ENCODE peak calls at places on chromosome 16, in five cellular contexts. One of them, this sample, is unnamed.

GRCh38 chr16:53220585-53220984 is 165.8 kb downstream of the CHD9 start:
- DNase-seq in sigmoid colon: no peak
- DNase-seq in PC-3: no peak
- DNase-seq in gastrocnemius medialis: no peak
- DNase-seq in nephron progenitor cell: no peak
- DNase-seq in this sample: no peak

GRCh38 chr16:46916980-46917379 is 32.8 kb downstream of the GPT2 start:
- DNase-seq in sigmoid colon: no peak
- DNase-seq in PC-3: no peak
- DNase-seq in gastrocnemius medialis: no peak
- DNase-seq in nephron progenitor cell: no peak
- DNase-seq in this sample: no peak

GRCh38 chr16:3306078-3306477 is 781 bp downstream of the ZNF75A start:
- DNase-seq in sigmoid colon: no peak
- DNase-seq in PC-3: no peak
- DNase-seq in gastrocnemius medialis: no peak
- DNase-seq in nephron progenitor cell: no peak
- DNase-seq in this sample: no peak

GRCh38 chr16:85296859-85297698 is 184.8 kb upstream of the CIBAR2 start:
- DNase-seq in sigmoid colon: no peak
- DNase-seq in PC-3: peak; percentile 49
- DNase-seq in gastrocnemius medialis: no peak
- DNase-seq in nephron progenitor cell: peak; percentile 61
- DNase-seq in this sample: peak; percentile 73

GRCh38 chr16:58264961-58265479 is 29.8 kb downstream of the PRSS54 start:
- DNase-seq in sigmoid colon: no peak
- DNase-seq in PC-3: peak; percentile 74
- DNase-seq in gastrocnemius medialis: no peak
- DNase-seq in nephron progenitor cell: no peak
- DNase-seq in this sample: no peak

GRCh38 chr16:30186782-30187555 is 3.6 kb downstream of the CORO1A start:
- DNase-seq in sigmoid colon: peak; percentile 81
- DNase-seq in PC-3: peak; percentile 55
- DNase-seq in gastrocnemius medialis: peak; percentile 40
- DNase-seq in nephron progenitor cell: peak; percentile 74
- DNase-seq in this sample: peak; percentile 82

GRCh38 chr16:20839504-20839903 is 33.2 kb downstream of the REXO5 start:
- DNase-seq in sigmoid colon: no peak
- DNase-seq in PC-3: peak; percentile 72
- DNase-seq in gastrocnemius medialis: no peak
- DNase-seq in nephron progenitor cell: no peak
- DNase-seq in this sample: no peak

GRCh38 chr16:77943770-77944169 is 78.6 kb upstream of the CLEC3A start:
- DNase-seq in sigmoid colon: no peak
- DNase-seq in PC-3: no peak
- DNase-seq in gastrocnemius medialis: no peak
- DNase-seq in nephron progenitor cell: no peak
- DNase-seq in this sample: no peak

GRCh38 chr16:31395647-31396046 is 2.5 kb downstream of the ITGAD start:
- DNase-seq in sigmoid colon: peak; percentile 68
- DNase-seq in PC-3: no peak
- DNase-seq in gastrocnemius medialis: no peak
- DNase-seq in nephron progenitor cell: no peak
- DNase-seq in this sample: no peak

GRCh38 chr16:52578007-52578828 is 31.3 kb upstream of the TOX3 start:
- DNase-seq in sigmoid colon: no peak
- DNase-seq in PC-3: no peak
- DNase-seq in gastrocnemius medialis: no peak
- DNase-seq in nephron progenitor cell: no peak
- DNase-seq in this sample: no peak

GRCh38 chr16:27441276-27441675 is 39.3 kb downstream of the IL21R start:
- DNase-seq in sigmoid colon: peak; percentile 32
- DNase-seq in PC-3: no peak
- DNase-seq in gastrocnemius medialis: no peak
- DNase-seq in nephron progenitor cell: no peak
- DNase-seq in this sample: no peak

GRCh38 chr16:73848993-73849392 is 447.6 kb upstream of the PSMD7 start:
- DNase-seq in sigmoid colon: no peak
- DNase-seq in PC-3: no peak
- DNase-seq in gastrocnemius medialis: no peak
- DNase-seq in nephron progenitor cell: no peak
- DNase-seq in this sample: no peak

GRCh38 chr16:73847090-73847489 is 449.5 kb upstream of the PSMD7 start:
- DNase-seq in sigmoid colon: no peak
- DNase-seq in PC-3: no peak
- DNase-seq in gastrocnemius medialis: no peak
- DNase-seq in nephron progenitor cell: no peak
- DNase-seq in this sample: no peak

GRCh38 chr16:73840710-73841109 is 455.9 kb upstream of the PSMD7 start:
- DNase-seq in sigmoid colon: no peak
- DNase-seq in PC-3: no peak
- DNase-seq in gastrocnemius medialis: no peak
- DNase-seq in nephron progenitor cell: no peak
- DNase-seq in this sample: no peak

GRCh38 chr16:73846292-73846849 is 450.2 kb upstream of the PSMD7 start:
- DNase-seq in sigmoid colon: no peak
- DNase-seq in PC-3: no peak
- DNase-seq in gastrocnemius medialis: no peak
- DNase-seq in nephron progenitor cell: peak; percentile 16
- DNase-seq in this sample: no peak
- TF ChIP-seq CTCF in sigmoid colon: no peak
- TF ChIP-seq CTCF in PC-3: no peak
- TF ChIP-seq CTCF in gastrocnemius medialis: no peak
- TF ChIP-seq CTCF in nephron progenitor cell: no peak
- TF ChIP-seq CTCF in this sample: no peak

DNA sequence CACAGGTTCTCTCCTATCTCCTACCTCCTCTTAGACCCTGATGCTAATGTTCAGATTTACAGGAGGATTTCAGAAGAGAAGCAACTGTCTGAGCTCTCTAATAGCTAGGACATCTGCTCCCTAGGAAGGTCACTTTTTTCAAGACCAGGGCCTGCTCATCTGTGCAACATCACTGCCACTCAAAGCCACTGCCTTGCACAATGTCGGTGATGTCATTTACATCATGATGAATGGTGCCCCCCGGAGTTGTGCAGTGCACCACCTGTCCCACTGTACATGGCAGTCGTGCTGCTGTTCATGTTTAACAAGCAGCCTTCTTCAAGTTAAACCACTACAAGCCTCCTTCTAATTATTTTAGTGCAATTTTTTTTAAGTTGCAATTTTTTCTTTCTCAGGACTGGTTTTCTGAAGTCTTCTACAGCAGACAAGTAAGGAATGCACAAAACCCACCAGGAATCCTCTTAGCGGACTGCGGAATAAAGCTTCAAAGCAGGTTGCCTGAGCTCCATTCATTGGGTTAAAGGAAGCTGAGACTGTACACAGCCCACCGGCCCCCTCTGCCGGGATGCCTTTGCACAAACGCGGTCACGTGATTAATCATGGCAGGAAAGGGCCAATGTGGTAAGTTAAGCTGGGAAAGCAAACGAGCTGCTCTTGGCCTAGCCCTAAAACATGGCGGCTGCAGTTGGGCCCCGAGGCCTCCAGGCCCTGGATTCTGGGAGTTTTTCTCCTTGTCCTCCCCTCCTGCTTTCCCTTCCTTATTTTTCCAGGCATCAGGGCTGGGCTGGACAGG is 74.1 kb downstream of the MYH11 start:
- DNase-seq in sigmoid colon: no peak
- DNase-seq in PC-3: no peak
- DNase-seq in gastrocnemius medialis: no peak
- DNase-seq in nephron progenitor cell: no peak
- DNase-seq in this sample: no peak
- TF ChIP-seq CTCF in sigmoid colon: no peak
- TF ChIP-seq CTCF in PC-3: no peak
- TF ChIP-seq CTCF in gastrocnemius medialis: no peak
- TF ChIP-seq CTCF in nephron progenitor cell: no peak
- TF ChIP-seq CTCF in this sample: no peak

DNA sequence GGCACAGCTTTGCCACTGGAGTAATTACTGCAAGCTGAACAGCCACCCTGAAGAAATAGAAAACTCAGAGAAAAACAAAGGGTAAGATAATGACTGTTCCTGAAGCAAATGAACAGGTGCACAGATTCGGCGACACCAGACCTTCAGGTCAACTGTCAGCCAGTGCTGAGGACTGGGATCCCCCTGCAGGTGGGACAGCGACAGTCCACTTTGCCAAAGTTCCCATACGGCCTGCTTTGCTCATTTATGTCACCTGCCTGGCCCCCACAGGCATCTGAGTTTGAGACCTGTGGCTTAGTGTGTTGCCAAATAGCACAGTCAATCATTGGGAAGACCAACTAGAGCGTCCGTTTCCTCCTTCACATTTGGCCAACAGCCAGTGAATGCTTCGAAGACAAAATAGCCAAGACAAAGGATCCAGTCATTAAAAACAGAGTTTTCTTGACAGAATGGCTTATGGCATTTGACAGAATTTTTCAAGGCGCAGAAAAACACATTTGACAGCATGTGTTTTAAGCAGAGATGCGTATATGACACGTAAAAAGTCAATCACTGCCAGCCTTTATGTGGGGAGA is 113.8 kb downstream of the ABCC12 start:
- DNase-seq in sigmoid colon: no peak
- DNase-seq in PC-3: peak; percentile 19
- DNase-seq in gastrocnemius medialis: no peak
- DNase-seq in nephron progenitor cell: peak; percentile 25
- DNase-seq in this sample: peak; percentile 22
- TF ChIP-seq CTCF in sigmoid colon: no peak
- TF ChIP-seq CTCF in PC-3: peak; percentile 37
- TF ChIP-seq CTCF in gastrocnemius medialis: no peak
- TF ChIP-seq CTCF in nephron progenitor cell: peak; percentile 43
- TF ChIP-seq CTCF in this sample: peak; percentile 44

DNA sequence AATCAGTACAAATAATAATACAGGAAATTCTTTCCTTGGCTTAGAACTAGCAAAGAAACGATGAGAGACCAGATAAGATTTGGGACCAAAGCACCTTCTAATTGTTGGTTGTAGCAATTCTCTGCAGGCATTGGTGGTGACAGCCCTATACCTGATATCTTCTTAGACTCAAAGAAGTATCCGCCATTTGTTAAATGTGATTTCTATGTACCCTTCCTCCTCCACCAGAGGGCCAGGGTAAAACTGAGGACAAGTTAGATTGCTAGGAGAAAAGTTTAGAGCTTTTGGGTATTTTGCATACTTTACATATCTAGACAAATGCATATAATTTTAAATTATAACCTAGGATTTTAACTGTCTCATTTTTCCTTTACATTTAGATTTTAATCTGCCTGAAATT is 304.3 kb downstream of the HS3ST4 start:
- DNase-seq in sigmoid colon: no peak
- DNase-seq in PC-3: no peak
- DNase-seq in gastrocnemius medialis: no peak
- DNase-seq in nephron progenitor cell: no peak
- DNase-seq in this sample: no peak
- TF ChIP-seq CTCF in sigmoid colon: no peak
- TF ChIP-seq CTCF in PC-3: no peak
- TF ChIP-seq CTCF in gastrocnemius medialis: no peak
- TF ChIP-seq CTCF in nephron progenitor cell: no peak
- TF ChIP-seq CTCF in this sample: peak; percentile 28

GRCh38 chr16:87365021-87365713 is 18.4 kb downstream of the FBXO31 start:
- DNase-seq in sigmoid colon: no peak
- DNase-seq in PC-3: no peak
- DNase-seq in gastrocnemius medialis: no peak
- DNase-seq in nephron progenitor cell: no peak
- DNase-seq in this sample: no peak

GRCh38 chr16:87366288-87366687 is 17.3 kb downstream of the FBXO31 start:
- DNase-seq in sigmoid colon: no peak
- DNase-seq in PC-3: no peak
- DNase-seq in gastrocnemius medialis: no peak
- DNase-seq in nephron progenitor cell: no peak
- DNase-seq in this sample: no peak

GRCh38 chr16:87368029-87368765 is 15.4 kb downstream of the FBXO31 start:
- DNase-seq in sigmoid colon: no peak
- DNase-seq in PC-3: no peak
- DNase-seq in gastrocnemius medialis: no peak
- DNase-seq in nephron progenitor cell: no peak
- DNase-seq in this sample: no peak

GRCh38 chr16:87367556-87367955 is 16.0 kb downstream of the FBXO31 start:
- DNase-seq in sigmoid colon: no peak
- DNase-seq in PC-3: no peak
- DNase-seq in gastrocnemius medialis: no peak
- DNase-seq in nephron progenitor cell: no peak
- DNase-seq in this sample: no peak

DNA sequence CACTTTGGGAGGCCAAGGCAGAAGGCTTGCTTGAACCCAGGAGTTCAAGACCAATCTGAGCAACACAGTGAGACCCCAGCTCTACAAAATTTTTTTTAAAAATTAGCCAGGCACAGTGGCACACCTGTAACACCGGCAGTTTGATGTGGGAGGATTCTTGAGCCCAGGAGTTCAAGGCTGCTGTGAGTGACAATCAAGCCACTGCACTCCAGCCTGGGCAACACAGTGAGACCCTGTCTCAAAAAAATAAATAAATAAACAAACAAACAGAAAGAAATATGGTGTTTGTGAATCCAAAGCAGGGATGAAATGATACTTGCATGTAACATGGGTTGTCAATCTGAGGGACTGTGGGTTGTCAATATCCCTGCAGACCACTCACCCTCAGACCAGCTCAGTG is 16.6 kb downstream of the FBXO31 start:
- DNase-seq in sigmoid colon: no peak
- DNase-seq in PC-3: no peak
- DNase-seq in gastrocnemius medialis: no peak
- DNase-seq in nephron progenitor cell: no peak
- DNase-seq in this sample: no peak
- TF ChIP-seq CTCF in sigmoid colon: no peak
- TF ChIP-seq CTCF in PC-3: no peak
- TF ChIP-seq CTCF in gastrocnemius medialis: no peak
- TF ChIP-seq CTCF in nephron progenitor cell: no peak
- TF ChIP-seq CTCF in this sample: no peak

This sample was measured in endothelial cell.